ENCODE peak calls at places on chromosome 7, in six cellular contexts. F is cardiac fibroblast; A is HCEC 1CT; N is cerebellar cortex; S is activated CD8-positive, alpha-beta memory T cell treated with anti-CD3 and anti-CD28 coated beads for 48 hours; R is activated effector memory CD4-positive, alpha-beta T cell treated with Interleukin-2 at 50 U/mL for 16 hours. Q is an unnamed sample.
A peak's percentile ranks its signal among the peaks of the same experiment; 100 is the strongest.

GRCh38 chr7:12322287-12322902 is 81.3 kb downstream of the VWDE start:
- DNase-seq in A (peak; percentile 23), F (peak; percentile 62), N (peak; percentile 10), R (no peak), S (no peak), Q (peak; percentile 37)

GRCh38 chr7:36987363-36987724 is 263.1 kb upstream of the AOAH start:
- DNase-seq in A (no peak), S (no peak), F (no peak), R (no peak), N (no peak), Q (no peak)

GRCh38 chr7:120456699-120457098 is 183.7 kb downstream of the KCND2 start:
- DNase-seq in R (no peak), N (no peak), S (no peak), A (no peak), F (no peak), Q (no peak)

GRCh38 chr7:130639391-130639790 is 29.2 kb downstream of the COPG2 start:
- DNase-seq in S (no peak), R (no peak), F (no peak), A (no peak), N (no peak), Q (no peak)

GRCh38 chr7:26993816-26994810 is 101.7 kb downstream of the HOXA1 start:
- DNase-seq in S (no peak), A (peak; percentile 54), F (peak; percentile 1), N (no peak), R (no peak), Q (no peak)

GRCh38 chr7:141663081-141663510 is 38.9 kb downstream of the DENND11 start:
- DNase-seq in N (no peak), R (no peak), S (no peak), F (peak; percentile 55), A (no peak), Q (peak; percentile 1)

GRCh38 chr7:7821517-7821916 is 103.1 kb upstream of the RPA3 start:
- DNase-seq in R (no peak), S (no peak), A (no peak), F (no peak), N (no peak), Q (no peak)

GRCh38 chr7:50331564-50332208 is 27.2 kb downstream of the IKZF1 start:
- DNase-seq in R (no peak), A (no peak), F (no peak), N (no peak), S (no peak), Q (no peak)

GRCh38 chr7:2299131-2299829 is 15.0 kb downstream of the SNX8 start:
- DNase-seq in R (no peak), A (no peak), F (peak; percentile 88), N (no peak), S (peak; percentile 14), Q (no peak)

GRCh38 chr7:27117687-27118491 is 12.7 kb downstream of the HOXA4 start:
- DNase-seq in S (no peak), A (peak; percentile 58), R (no peak), N (no peak), F (no peak), Q (no peak)

GRCh38 chr7:155296788-155297516 is 726 bp upstream of the INSIG1 start:
- DNase-seq in F (peak; percentile 86), N (peak; percentile 32), S (peak; percentile 65), R (peak; percentile 87), A (peak; percentile 91), Q (peak; percentile 74)

GRCh38 chr7:19016140-19016539 is 101.3 kb downstream of the TWIST1 start:
- DNase-seq in F (peak; percentile 68), R (no peak), A (no peak), N (no peak), S (no peak), Q (no peak)

GRCh38 chr7:130359276-130359857 is 14.8 kb downstream of the CPA5 start:
- DNase-seq in A (no peak), R (no peak), N (no peak), S (no peak), F (no peak), Q (no peak)

GRCh38 chr7:85041599-85042216 is 145.1 kb downstream of the SEMA3D start:
- DNase-seq in A (peak; percentile 60), R (no peak), F (peak; percentile 83), S (no peak), N (peak; percentile 57), Q (peak; percentile 87)

GRCh38 chr7:44471850-44472249 is 18.6 kb downstream of the NUDCD3 start:
- DNase-seq in N (no peak), R (no peak), F (peak; percentile 19), S (no peak), A (no peak), Q (no peak)

GRCh38 chr7:84060760-84061261 is 133.8 kb downstream of the SEMA3A start:
- DNase-seq in A (peak; percentile 81), F (peak; percentile 62), R (no peak), S (no peak), N (no peak), Q (no peak)

GRCh38 chr7:117937049-117937448 is 63.8 kb upstream of the CTTNBP2 start:
- DNase-seq in R (no peak), S (no peak), N (no peak), A (no peak), F (no peak), Q (no peak)

GRCh38 chr7:51123322-51124021 is 193.1 kb downstream of the COBL start:
- DNase-seq in F (peak; percentile 94), R (no peak), A (peak; percentile 90), N (no peak), S (no peak), Q (no peak)

GRCh38 chr7:156612930-156613329 is 27.6 kb upstream of the RNF32 start:
- DNase-seq in A (no peak), S (no peak), R (peak; percentile 71), F (no peak), N (no peak), Q (peak; percentile 7)

GRCh38 chr7:44333971-44334733 is 8.8 kb upstream of the CAMK2B start:
- DNase-seq in F (no peak), S (no peak), R (no peak), N (peak; percentile 72), A (no peak), Q (no peak)

GRCh38 chr7:44378744-44379143 is 53.4 kb upstream of the CAMK2B start:
- DNase-seq in S (no peak), R (no peak), A (peak; percentile 97), N (no peak), F (peak; percentile 96), Q (no peak)

GRCh38 chr7:127652333-127653248 is 597 bp downstream of the SND1 start:
- DNase-seq in A (peak; percentile 54), S (no peak), N (no peak), R (no peak), F (peak; percentile 58), Q (peak; percentile 55)

GRCh38 chr7:44625899-44626511 is 19.6 kb downstream of the OGDH start:
- DNase-seq in S (no peak), R (no peak), A (no peak), N (peak; percentile 30), F (no peak), Q (no peak)

GRCh38 chr7:111004297-111004901 is 86.5 kb upstream of the LRRN3 start:
- DNase-seq in A (no peak), R (no peak), N (no peak), S (no peak), F (no peak), Q (no peak)